ENCODE peak calls at places on chromosome 3, in five cellular contexts. I is hepatocyte, M is upper lobe of right lung, Q is HL-60, J is choroid plexus epithelial cell. O is an unnamed sample.

GRCh38 chr3:11010406-11011165 is 18.0 kb downstream of the SLC6A1 start:
- DNase-seq in Q (no peak), M (no peak), J (no peak), I (no peak), O (no peak)

GRCh38 chr3:140399853-140400252 is 278.0 kb upstream of the TRIM42 start:
- DNase-seq in Q (peak; percentile 3), J (no peak), M (no peak), I (no peak), O (no peak)

GRCh38 chr3:127204841-127205582 is 12.1 kb downstream of the PRR23E start:
- DNase-seq in J (no peak), M (no peak), Q (no peak), I (no peak), O (no peak)

GRCh38 chr3:195197764-195198423 is 73.1 kb downstream of the XXYLT1 start:
- DNase-seq in M (no peak), I (no peak), J (peak; percentile 65), Q (peak; percentile 62), O (peak; percentile 87)

GRCh38 chr3:50550079-50550736 is 17.3 kb downstream of the C3orf18 start:
- DNase-seq in M (peak; percentile 78), J (peak; percentile 59), Q (no peak), I (peak; percentile 69), O (no peak)

GRCh38 chr3:72154391-72155300 is 369.7 kb upstream of the PROK2 start:
- DNase-seq in I (peak; percentile 60), Q (no peak), J (no peak), M (no peak), O (peak; percentile 89)

GRCh38 chr3:29643034-29643425 is 362.2 kb downstream of the RBMS3 start:
- DNase-seq in J (no peak), I (no peak), Q (no peak), M (no peak), O (no peak)

GRCh38 chr3:31652296-31652695 is 119.6 kb downstream of the STT3B start:
- DNase-seq in I (no peak), J (no peak), M (no peak), Q (no peak), O (no peak)

GRCh38 chr3:39447637-39448483 is 19.6 kb upstream of the MOBP start:
- DNase-seq in I (peak; percentile 93), M (no peak), Q (peak; percentile 52), J (peak; percentile 93), O (peak; percentile 79)

GRCh38 chr3:39446444-39446843 is 21.0 kb upstream of the MOBP start:
- DNase-seq in Q (no peak), J (no peak), M (no peak), I (no peak), O (no peak)

GRCh38 chr3:39445927-39446326 is 21.6 kb upstream of the MOBP start:
- DNase-seq in J (no peak), Q (no peak), M (no peak), I (no peak), O (no peak)

GRCh38 chr3:39440316-39440715 is 27.2 kb upstream of the MOBP start:
- DNase-seq in J (no peak), Q (no peak), M (no peak), I (no peak), O (no peak)

GRCh38 chr3:39443530-39443929 is 23.9 kb upstream of the MOBP start:
- DNase-seq in I (no peak), M (no peak), Q (no peak), J (no peak), O (no peak)
- TF ChIP-seq CTCF in I (no peak), M (peak; percentile 15), Q (no peak), J (peak; percentile 29), O (no peak)

GRCh38 chr3:20057612-20058180 is 17.4 kb downstream of the KAT2B start:
- DNase-seq in I (no peak), Q (no peak), M (no peak), J (peak; percentile 56), O (no peak)
- H3K4me3 ChIP-seq in I (no peak overlapping the region), Q (no peak overlapping the region), M (no peak overlapping the region), J (no peak overlapping the region), O (no peak overlapping the region)

GRCh38 chr3:128307029-128307633 is 153.8 kb downstream of the EEFSEC start:
- DNase-seq in I (peak; percentile 41), J (peak; percentile 4), Q (no peak), M (no peak), O (no peak)
- TF ChIP-seq CTCF in I (peak; percentile 59), J (peak; percentile 17), Q (no peak), M (no peak), O (no peak)

GRCh38 chr3:15645740-15646490 is 44.4 kb downstream of the BTD start:
- DNase-seq in J (peak; percentile 72), M (no peak), I (peak; percentile 68), Q (no peak), O (peak; percentile 95)
- H3K4me3 ChIP-seq in J (no peak overlapping the region), M (no peak overlapping the region), I (no peak overlapping the region), Q (no peak overlapping the region), O (no peak overlapping the region)

GRCh38 chr3:134126153-134126552 is 96.4 kb upstream of the SLCO2A1 start:
- DNase-seq in M (no peak), Q (no peak), I (no peak), J (peak; percentile 21), O (no peak)
- TF ChIP-seq CTCF in M (no peak), Q (no peak), I (no peak), J (peak; percentile 48), O (peak; percentile 25)

GRCh38 chr3:38030126-38031021 is 932 bp upstream of the PLCD1 start:
- DNase-seq in Q (no peak), M (peak; percentile 64), J (no peak), I (peak; percentile 58), O (no peak)

GRCh38 chr3:38032328-38032865 is 3.0 kb upstream of the PLCD1 start:
- DNase-seq in J (no peak), M (peak; percentile 37), I (no peak), Q (no peak), O (no peak)

GRCh38 chr3:38029400-38030125 is at the start of gene PLCD1:
- DNase-seq in I (peak; percentile 89), J (peak; percentile 31), M (peak; percentile 92), Q (no peak), O (peak; percentile 66)

GRCh38 chr3:38028621-38029361 is 651 bp downstream of the PLCD1 start:
- DNase-seq in Q (no peak), I (peak; percentile 42), J (no peak), M (peak; percentile 71), O (no peak)

DNA sequence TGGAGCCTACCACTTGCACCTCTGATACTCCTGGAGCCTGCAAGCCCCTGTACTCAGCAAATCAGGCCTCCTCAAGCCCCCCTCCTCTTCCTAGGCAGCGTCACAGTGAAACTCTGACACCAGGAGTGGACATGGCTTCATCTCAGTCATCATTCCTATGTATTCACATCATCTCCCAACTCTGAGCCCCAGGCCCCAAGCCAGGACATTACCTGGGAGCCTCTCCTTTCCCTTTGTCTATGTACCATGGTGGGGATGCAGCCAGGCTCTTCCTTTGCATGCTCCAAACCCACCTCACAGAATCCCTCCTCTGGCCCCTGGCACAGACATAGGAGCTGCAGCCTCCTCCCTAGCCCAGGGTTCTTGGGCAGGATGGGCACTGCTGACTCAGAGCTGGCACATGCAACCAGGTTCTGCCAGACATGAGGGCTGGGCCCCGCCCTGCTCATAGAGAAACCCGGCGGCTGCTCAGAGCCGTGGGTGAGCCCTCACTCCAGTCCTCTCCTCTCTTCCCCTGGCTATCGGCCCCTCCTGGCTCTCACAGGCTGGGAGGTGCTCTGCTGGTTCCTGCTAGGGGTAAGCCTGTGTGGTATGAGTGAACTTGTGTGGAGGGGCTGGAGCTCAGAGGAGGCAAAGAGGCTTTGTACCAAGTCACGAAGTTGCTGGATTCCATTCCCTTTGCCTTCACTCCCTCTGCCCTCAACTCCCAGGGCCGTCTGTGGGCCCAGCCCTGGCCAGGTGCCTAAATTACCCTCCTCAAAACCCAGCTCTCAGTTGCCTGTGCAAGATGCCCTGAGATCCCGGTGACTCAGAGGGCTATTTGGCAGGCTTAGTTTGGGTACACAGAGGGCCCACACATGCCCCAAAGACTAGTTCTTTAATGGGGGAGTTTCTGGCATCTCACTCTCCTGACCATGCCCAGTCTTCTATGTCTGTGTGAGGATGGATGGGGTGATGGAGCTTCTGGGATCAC is 1.9 kb upstream of the PLCD1 start:
- DNase-seq in Q (no peak), M (peak; percentile 89), I (peak; percentile 30), J (no peak), O (peak; percentile 52)
- H3K4me3 ChIP-seq in Q (no peak overlapping the region), M (no peak overlapping the region), I (no peak overlapping the region), J (no peak overlapping the region), O (no peak overlapping the region)

DNA sequence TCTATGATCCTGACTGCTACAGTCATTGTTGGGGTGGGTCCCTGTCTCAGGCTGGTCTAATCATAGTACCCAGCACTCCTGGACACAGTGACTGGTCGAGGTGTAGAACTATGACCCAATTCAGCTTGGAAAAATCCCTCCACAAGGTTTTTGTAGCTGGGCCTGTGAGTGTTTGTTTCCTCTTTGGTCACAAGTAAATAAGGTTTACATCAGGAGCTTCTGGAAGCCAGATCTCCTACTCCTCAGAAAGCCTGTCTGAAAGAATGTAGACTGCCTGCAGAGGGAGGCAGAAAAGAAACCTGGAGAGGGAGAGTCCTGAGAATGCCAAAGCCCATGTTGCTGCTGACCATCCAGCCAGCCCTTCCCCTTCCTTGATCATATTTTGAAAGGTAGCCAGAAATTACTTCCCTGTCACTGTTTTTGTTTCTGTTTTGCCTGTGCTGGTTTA is 123.2 kb downstream of the RAP2B start:
- DNase-seq in M (no peak), J (peak; percentile 69), I (peak; percentile 28), Q (no peak), O (peak; percentile 54)
- TF ChIP-seq CTCF in M (no peak), J (peak; percentile 44), I (no peak), Q (no peak), O (peak; percentile 30)

DNA sequence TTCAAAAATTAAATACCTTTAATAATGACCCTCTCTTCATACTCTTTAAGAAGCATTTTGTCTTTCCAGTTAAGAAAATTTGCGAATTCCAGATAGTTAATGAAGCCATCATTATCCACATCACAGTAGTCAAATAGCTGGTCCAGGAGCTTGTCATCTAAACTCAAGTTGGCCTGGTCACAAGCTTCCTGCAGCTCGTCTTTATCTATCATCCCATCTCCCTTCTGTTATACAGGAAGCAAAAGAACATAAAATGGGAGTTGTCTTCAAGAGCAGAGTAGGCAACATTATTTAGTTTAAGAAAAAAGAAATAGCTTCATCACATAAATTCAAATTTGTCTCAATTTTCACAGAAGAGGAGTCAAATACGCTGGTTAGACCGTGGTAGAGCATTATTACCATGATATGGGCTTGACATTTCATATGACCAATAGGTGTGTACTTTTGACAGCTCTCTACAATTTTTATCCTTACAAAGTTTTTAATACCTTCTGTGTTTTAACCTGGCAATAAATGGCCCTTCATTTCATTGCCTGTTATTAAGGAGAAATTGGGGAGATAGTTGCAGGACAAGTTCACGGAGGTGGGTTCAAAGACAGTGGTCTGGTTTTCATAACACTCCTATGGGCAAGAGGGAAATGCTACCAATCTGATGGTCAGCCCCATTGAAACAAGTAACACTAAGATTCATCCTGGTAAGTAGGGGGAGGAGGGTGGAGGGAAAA is 45.4 kb downstream of the EFHB start:
- DNase-seq in Q (no peak), J (no peak), M (no peak), I (no peak), O (no peak)
- H3K4me3 ChIP-seq in Q (no peak overlapping the region), J (peak overlapping the region; percentile 22), M (peak overlapping the region; percentile 34), I (no peak overlapping the region), O (peak overlapping the region; percentile 21)

O was measured in AG10803.